ENCODE peak calls at places on chromosome 12, in nine cellular contexts. One of them, this sample, is unnamed.

GRCh38 chr12:66804555-66804954 is 125.7 kb upstream of the GRIP1 start:
- DNase-seq in lung: no peak
- DNase-seq in heart left ventricle: no peak
- DNase-seq in fibroblast of mammary gland: no peak
- DNase-seq in neural progenitor cell: peak; percentile 41
- DNase-seq in ovary: no peak
- DNase-seq in astrocyte of the cerebellum: no peak
- DNase-seq in stomach: no peak
- DNase-seq in endodermal cell: no peak
- DNase-seq in this sample: no peak

GRCh38 chr12:116222358-116222757 is 55.1 kb downstream of the MED13L start:
- DNase-seq in endodermal cell: no peak
- DNase-seq in fibroblast of mammary gland: peak; percentile 95
- DNase-seq in lung: peak; percentile 85
- DNase-seq in ovary: no peak
- DNase-seq in astrocyte of the cerebellum: peak; percentile 94
- DNase-seq in stomach: peak; percentile 82
- DNase-seq in heart left ventricle: peak; percentile 79
- DNase-seq in neural progenitor cell: no peak
- DNase-seq in this sample: peak; percentile 93

GRCh38 chr12:50083301-50083700 is 1.8 kb upstream of the SMARCD1 start:
- DNase-seq in ovary: no peak
- DNase-seq in astrocyte of the cerebellum: no peak
- DNase-seq in lung: no peak
- DNase-seq in neural progenitor cell: no peak
- DNase-seq in stomach: no peak
- DNase-seq in fibroblast of mammary gland: no peak
- DNase-seq in heart left ventricle: no peak
- DNase-seq in endodermal cell: no peak
- DNase-seq in this sample: no peak

GRCh38 chr12:553216-554000 is 93.7 kb downstream of the B4GALNT3 start:
- DNase-seq in astrocyte of the cerebellum: no peak
- DNase-seq in endodermal cell: no peak
- DNase-seq in fibroblast of mammary gland: no peak
- DNase-seq in heart left ventricle: no peak
- DNase-seq in ovary: no peak
- DNase-seq in neural progenitor cell: no peak
- DNase-seq in lung: no peak
- DNase-seq in stomach: no peak
- DNase-seq in this sample: no peak

GRCh38 chr12:113179023-113179422 is 6.3 kb downstream of the DDX54 start:
- DNase-seq in lung: no peak
- DNase-seq in stomach: no peak
- DNase-seq in astrocyte of the cerebellum: no peak
- DNase-seq in ovary: no peak
- DNase-seq in neural progenitor cell: no peak
- DNase-seq in endodermal cell: no peak
- DNase-seq in heart left ventricle: no peak
- DNase-seq in fibroblast of mammary gland: no peak
- DNase-seq in this sample: no peak

GRCh38 chr12:65923228-65923627 is 98.9 kb downstream of the HMGA2 start:
- DNase-seq in neural progenitor cell: no peak
- DNase-seq in stomach: no peak
- DNase-seq in ovary: no peak
- DNase-seq in heart left ventricle: no peak
- DNase-seq in lung: no peak
- DNase-seq in astrocyte of the cerebellum: no peak
- DNase-seq in endodermal cell: no peak
- DNase-seq in fibroblast of mammary gland: no peak
- DNase-seq in this sample: no peak

GRCh38 chr12:68893201-68893600 is 39.8 kb downstream of the CPM start:
- DNase-seq in heart left ventricle: no peak
- DNase-seq in lung: no peak
- DNase-seq in fibroblast of mammary gland: no peak
- DNase-seq in astrocyte of the cerebellum: no peak
- DNase-seq in neural progenitor cell: no peak
- DNase-seq in endodermal cell: no peak
- DNase-seq in stomach: no peak
- DNase-seq in ovary: no peak
- DNase-seq in this sample: no peak

GRCh38 chr12:11653215-11653753 is 3.8 kb downstream of the ETV6 start:
- DNase-seq in endodermal cell: no peak
- DNase-seq in neural progenitor cell: no peak
- DNase-seq in lung: no peak
- DNase-seq in heart left ventricle: no peak
- DNase-seq in ovary: no peak
- DNase-seq in stomach: no peak
- DNase-seq in fibroblast of mammary gland: peak; percentile 22
- DNase-seq in astrocyte of the cerebellum: no peak
- DNase-seq in this sample: no peak

GRCh38 chr12:4909734-4910501 is at the start of gene KCNA1:
- DNase-seq in lung: no peak
- DNase-seq in endodermal cell: peak; percentile 84
- DNase-seq in heart left ventricle: no peak
- DNase-seq in stomach: no peak
- DNase-seq in neural progenitor cell: peak; percentile 68
- DNase-seq in fibroblast of mammary gland: peak; percentile 12
- DNase-seq in ovary: no peak
- DNase-seq in astrocyte of the cerebellum: no peak
- DNase-seq in this sample: no peak

GRCh38 chr12:122127839-122128238 is 46.2 kb downstream of the IL31 start:
- DNase-seq in astrocyte of the cerebellum: no peak
- DNase-seq in lung: no peak
- DNase-seq in fibroblast of mammary gland: no peak
- DNase-seq in ovary: no peak
- DNase-seq in neural progenitor cell: no peak
- DNase-seq in stomach: no peak
- DNase-seq in endodermal cell: no peak
- DNase-seq in heart left ventricle: no peak
- DNase-seq in this sample: no peak

GRCh38 chr12:75908961-75909699 is 122.4 kb downstream of the PHLDA1 start:
- DNase-seq in ovary: peak; percentile 79
- DNase-seq in stomach: peak; percentile 85
- DNase-seq in lung: peak; percentile 46
- DNase-seq in astrocyte of the cerebellum: peak; percentile 76
- DNase-seq in fibroblast of mammary gland: peak; percentile 87
- DNase-seq in endodermal cell: no peak
- DNase-seq in heart left ventricle: peak; percentile 80
- DNase-seq in neural progenitor cell: no peak
- DNase-seq in this sample: peak; percentile 39
- H3K4me3 ChIP-seq in ovary: no peak overlapping the region
- H3K4me3 ChIP-seq in stomach: no peak overlapping the region
- H3K4me3 ChIP-seq in lung: no peak overlapping the region
- H3K4me3 ChIP-seq in astrocyte of the cerebellum: no peak overlapping the region
- H3K4me3 ChIP-seq in fibroblast of mammary gland: no peak overlapping the region
- H3K4me3 ChIP-seq in endodermal cell: no peak overlapping the region
- H3K4me3 ChIP-seq in heart left ventricle: no peak overlapping the region
- H3K4me3 ChIP-seq in neural progenitor cell: no peak overlapping the region
- H3K4me3 ChIP-seq in this sample: no peak overlapping the region

DNA sequence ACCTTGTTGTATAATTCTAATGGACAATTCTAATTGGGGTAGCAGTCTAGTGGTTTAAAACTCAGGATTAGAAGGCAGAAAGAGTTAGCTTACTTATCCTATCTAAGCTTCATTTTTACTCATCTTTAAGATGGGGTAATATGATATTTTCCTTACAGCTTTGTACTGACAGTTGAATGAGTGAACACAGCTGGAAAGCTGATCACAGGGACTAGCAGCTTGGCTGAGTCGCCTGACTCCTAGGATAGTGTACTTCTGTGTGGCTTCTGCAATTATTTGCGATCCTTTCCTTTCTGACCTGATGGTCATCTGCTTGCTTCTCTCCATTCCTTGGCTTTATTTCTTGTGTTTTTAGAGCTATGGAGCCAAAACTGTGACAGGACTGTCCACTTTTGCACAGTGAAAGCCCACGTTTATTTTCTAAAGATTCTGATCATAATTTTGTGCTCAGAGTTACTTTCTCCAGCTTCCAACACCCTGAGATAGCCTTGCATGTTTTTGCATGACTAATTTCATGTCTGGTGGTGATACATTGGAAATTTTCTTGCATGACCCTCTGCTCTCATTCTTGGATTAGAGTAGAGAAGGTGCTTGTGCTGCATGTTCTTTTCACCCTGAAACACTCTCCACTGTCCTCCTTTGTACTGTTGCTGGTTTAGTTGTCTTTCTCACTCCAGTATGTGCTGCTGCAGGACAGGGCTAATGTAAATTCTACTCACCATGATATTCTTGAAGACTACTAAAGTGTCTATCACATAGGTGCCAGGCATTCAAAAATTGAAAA is 377.0 kb upstream of the ATP2B1 start:
- DNase-seq in astrocyte of the cerebellum: no peak
- DNase-seq in heart left ventricle: no peak
- DNase-seq in endodermal cell: no peak
- DNase-seq in stomach: no peak
- DNase-seq in neural progenitor cell: peak; percentile 19
- DNase-seq in fibroblast of mammary gland: peak; percentile 68
- DNase-seq in ovary: no peak
- DNase-seq in lung: no peak
- DNase-seq in this sample: no peak
- H3K4me3 ChIP-seq in astrocyte of the cerebellum: no peak overlapping the region
- H3K4me3 ChIP-seq in heart left ventricle: no peak overlapping the region
- H3K4me3 ChIP-seq in endodermal cell: no peak overlapping the region
- H3K4me3 ChIP-seq in stomach: no peak overlapping the region
- H3K4me3 ChIP-seq in neural progenitor cell: no peak overlapping the region
- H3K4me3 ChIP-seq in fibroblast of mammary gland: no peak overlapping the region
- H3K4me3 ChIP-seq in ovary: no peak overlapping the region
- H3K4me3 ChIP-seq in lung: no peak overlapping the region
- H3K4me3 ChIP-seq in this sample: no peak overlapping the region

DNA sequence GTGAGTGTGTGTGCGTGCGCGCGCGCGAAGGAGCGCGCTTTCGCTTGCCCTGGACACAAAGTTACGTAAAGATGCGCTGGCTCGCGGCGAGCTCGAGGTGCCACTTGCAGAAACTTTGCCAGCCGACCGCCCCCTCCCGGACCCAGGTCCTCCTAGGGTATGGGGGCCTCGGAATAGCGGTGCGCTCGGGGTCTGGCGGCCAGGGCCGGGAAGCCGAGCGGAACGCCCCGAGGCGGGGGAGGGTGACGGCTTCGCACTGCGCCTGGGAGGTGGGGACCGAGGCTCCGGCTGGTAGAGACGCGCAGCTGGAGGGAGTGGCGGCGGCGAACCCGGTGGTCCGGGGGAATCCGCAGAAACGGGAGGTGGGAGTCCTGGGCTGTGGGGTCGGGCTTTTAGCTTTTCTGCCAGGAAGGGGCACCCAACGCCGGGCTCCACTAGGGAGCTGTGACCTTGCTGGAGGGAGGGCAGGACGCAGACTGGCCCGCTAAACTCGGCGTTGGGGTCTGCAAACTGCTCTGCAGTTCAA is 837 bp downstream of the RFX4 start:
- DNase-seq in endodermal cell: peak; percentile 86
- DNase-seq in stomach: no peak
- DNase-seq in heart left ventricle: no peak
- DNase-seq in fibroblast of mammary gland: peak; percentile 25
- DNase-seq in neural progenitor cell: peak; percentile 72
- DNase-seq in ovary: no peak
- DNase-seq in lung: no peak
- DNase-seq in astrocyte of the cerebellum: no peak
- DNase-seq in this sample: no peak
- H3K4me3 ChIP-seq in endodermal cell: peak overlapping the region; percentile 79
- H3K4me3 ChIP-seq in stomach: peak overlapping the region; percentile 33
- H3K4me3 ChIP-seq in heart left ventricle: peak overlapping the region; percentile 32
- H3K4me3 ChIP-seq in fibroblast of mammary gland: no peak overlapping the region
- H3K4me3 ChIP-seq in neural progenitor cell: peak overlapping the region; percentile 49
- H3K4me3 ChIP-seq in ovary: peak overlapping the region; percentile 27
- H3K4me3 ChIP-seq in lung: peak overlapping the region; percentile 5
- H3K4me3 ChIP-seq in astrocyte of the cerebellum: peak overlapping the region; percentile 24
- H3K4me3 ChIP-seq in this sample: peak overlapping the region; percentile 24

DNA sequence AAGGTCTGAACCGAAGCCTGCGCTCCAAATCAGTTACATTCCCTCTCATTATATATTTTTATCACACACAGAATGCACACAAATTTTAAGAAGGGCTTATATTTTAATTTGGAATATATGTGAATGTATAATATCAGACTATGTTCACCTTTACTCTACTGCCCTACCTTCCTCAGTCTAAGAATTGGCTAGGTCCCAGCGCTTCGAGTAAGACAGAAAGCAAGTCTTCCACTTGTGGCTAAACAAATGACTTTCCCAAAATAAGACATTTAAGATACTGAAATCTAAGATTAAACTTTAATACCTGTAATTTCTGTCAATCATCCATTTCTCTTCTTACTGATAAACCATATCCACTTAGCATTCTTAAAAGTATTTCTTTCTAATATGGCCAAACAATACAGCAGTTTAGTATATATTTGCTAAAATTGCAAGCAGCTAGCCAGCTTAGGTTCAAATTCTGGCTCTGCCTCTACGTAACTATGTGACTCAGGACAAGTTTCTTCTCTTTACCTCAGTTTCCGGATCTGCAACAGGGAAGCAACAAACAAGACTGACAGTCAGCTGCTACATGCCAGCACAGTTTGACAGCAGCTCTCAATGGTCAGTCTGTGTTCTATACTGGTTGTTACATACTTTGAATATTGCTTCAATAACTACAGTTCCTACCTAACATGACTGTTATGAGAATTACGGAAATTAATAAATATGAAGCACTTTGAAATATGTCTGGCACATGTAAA is 2.0 kb downstream of the INTS13 start:
- DNase-seq in fibroblast of mammary gland: no peak
- DNase-seq in astrocyte of the cerebellum: no peak
- DNase-seq in neural progenitor cell: no peak
- DNase-seq in lung: no peak
- DNase-seq in heart left ventricle: no peak
- DNase-seq in endodermal cell: no peak
- DNase-seq in ovary: no peak
- DNase-seq in stomach: no peak
- DNase-seq in this sample: no peak
- H3K4me3 ChIP-seq in fibroblast of mammary gland: peak overlapping the region; percentile 94
- H3K4me3 ChIP-seq in astrocyte of the cerebellum: no peak overlapping the region
- H3K4me3 ChIP-seq in neural progenitor cell: peak overlapping the region; percentile 83
- H3K4me3 ChIP-seq in lung: no peak overlapping the region
- H3K4me3 ChIP-seq in heart left ventricle: no peak overlapping the region
- H3K4me3 ChIP-seq in endodermal cell: peak overlapping the region; percentile 98
- H3K4me3 ChIP-seq in ovary: no peak overlapping the region
- H3K4me3 ChIP-seq in stomach: no peak overlapping the region
- H3K4me3 ChIP-seq in this sample: peak overlapping the region; percentile 96

GRCh38 chr12:51955702-51956101 is 4.2 kb downstream of the ACVR1B start:
- DNase-seq in fibroblast of mammary gland: no peak
- DNase-seq in lung: no peak
- DNase-seq in astrocyte of the cerebellum: no peak
- DNase-seq in heart left ventricle: no peak
- DNase-seq in ovary: no peak
- DNase-seq in stomach: no peak
- DNase-seq in neural progenitor cell: no peak
- DNase-seq in endodermal cell: peak; percentile 36
- DNase-seq in this sample: no peak
- H3K4me3 ChIP-seq in fibroblast of mammary gland: no peak overlapping the region
- H3K4me3 ChIP-seq in lung: no peak overlapping the region
- H3K4me3 ChIP-seq in astrocyte of the cerebellum: no peak overlapping the region
- H3K4me3 ChIP-seq in heart left ventricle: no peak overlapping the region
- H3K4me3 ChIP-seq in ovary: no peak overlapping the region
- H3K4me3 ChIP-seq in stomach: no peak overlapping the region
- H3K4me3 ChIP-seq in neural progenitor cell: no peak overlapping the region
- H3K4me3 ChIP-seq in endodermal cell: no peak overlapping the region
- H3K4me3 ChIP-seq in this sample: no peak overlapping the region

DNA sequence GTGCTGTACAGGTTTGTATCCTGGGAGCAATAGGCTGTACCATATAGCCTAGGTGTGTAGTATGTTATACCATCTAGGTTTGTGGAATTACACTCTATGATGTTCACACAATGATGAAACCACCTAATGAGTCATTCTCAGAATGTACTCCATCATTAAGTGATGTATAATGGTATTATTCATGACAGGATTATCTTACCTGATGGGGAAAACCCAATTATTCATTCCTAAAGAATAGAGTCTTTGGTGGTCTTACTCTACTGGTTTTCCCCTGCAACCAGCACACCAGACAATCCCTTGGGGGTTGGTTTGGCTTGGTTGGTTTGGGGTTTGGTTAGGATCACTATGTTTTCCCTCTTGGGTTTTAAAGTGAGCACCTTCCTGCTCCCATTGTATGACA is 12.6 kb upstream of the OR10P1 start:
- DNase-seq in neural progenitor cell: no peak
- DNase-seq in heart left ventricle: no peak
- DNase-seq in lung: no peak
- DNase-seq in astrocyte of the cerebellum: no peak
- DNase-seq in endodermal cell: no peak
- DNase-seq in ovary: no peak
- DNase-seq in fibroblast of mammary gland: peak; percentile 6
- DNase-seq in stomach: no peak
- DNase-seq in this sample: no peak
- H3K4me3 ChIP-seq in neural progenitor cell: no peak overlapping the region
- H3K4me3 ChIP-seq in heart left ventricle: no peak overlapping the region
- H3K4me3 ChIP-seq in lung: no peak overlapping the region
- H3K4me3 ChIP-seq in astrocyte of the cerebellum: no peak overlapping the region
- H3K4me3 ChIP-seq in endodermal cell: no peak overlapping the region
- H3K4me3 ChIP-seq in ovary: no peak overlapping the region
- H3K4me3 ChIP-seq in fibroblast of mammary gland: no peak overlapping the region
- H3K4me3 ChIP-seq in stomach: no peak overlapping the region
- H3K4me3 ChIP-seq in this sample: no peak overlapping the region